ENCODE peak calls at places on chromosomes 1 and 21, in six cellular contexts. N, U, L, V, O and B are unnamed samples.

GRCh38 chr1:101738475-101738874 is 258.3 kb downstream of the OLFM3 start:
- DNase-seq in V (no peak), L (no peak), N (peak), U (no peak), O (peak), B (peak)

GRCh38 chr1:96931136-96931535 is 209.6 kb downstream of the PTBP2 start:
- DNase-seq in V (no peak), O (no peak), U (no peak), L (no peak), N (peak), B (no peak)

GRCh38 chr21:46599251-46599572 is 5.7 kb downstream of the S100B start:
- DNase-seq in U (no peak), O (peak), V (peak), N (peak), L (peak), B (peak)

GRCh38 chr1:29590583-29591555 is 354.5 kb downstream of the PTPRU start:
- DNase-seq in O (no peak), L (no peak), U (no peak), V (no peak), N (peak), B (no peak)

GRCh38 chr1:48777219-48777895 is 666 bp upstream of the BEND5 start:
- DNase-seq in N (no peak), L (no peak), O (no peak), V (no peak), U (no peak), B (no peak)

GRCh38 chr1:202297291-202297690 is 44.4 kb downstream of the UBE2T start:
- DNase-seq in N (no peak), O (no peak), V (no peak), U (no peak), L (no peak), B (no peak)

GRCh38 chr1:216600730-216601426 is 122.4 kb downstream of the ESRRG start:
- DNase-seq in N (peak), L (peak), V (peak), O (peak), U (peak), B (peak)

GRCh38 chr1:204377800-204378608 is 18.3 kb upstream of the PLEKHA6 start:
- DNase-seq in V (no peak), N (no peak), U (peak), O (no peak), L (peak), B (no peak)

GRCh38 chr1:204589409-204590038 is 73.3 kb downstream of the MDM4 start:
- DNase-seq in L (no peak), V (no peak), U (no peak), N (peak), O (no peak), B (peak)

GRCh38 chr1:3481836-3482589 is 27.5 kb downstream of the ARHGEF16 start:
- DNase-seq in L (peak), N (no peak), U (no peak), O (no peak), V (no peak), B (no peak)

GRCh38 chr21:37220981-37221664 is 46.0 kb downstream of the VPS26C start:
- DNase-seq in O (peak), V (peak), L (peak), N (peak), U (peak), B (peak)

GRCh38 chr1:228141082-228141870 is 1.2 kb downstream of the GUK1 start:
- DNase-seq in N (peak), U (peak), V (peak), O (peak), L (no peak), B (peak)

GRCh38 chr1:11997081-11997851 is 17.0 kb downstream of the MFN2 start:
- DNase-seq in O (no peak), V (no peak), L (no peak), N (no peak), U (no peak), B (no peak)

GRCh38 chr1:217471403-217471802 is 159.5 kb downstream of the GPATCH2 start:
- DNase-seq in O (no peak), N (no peak), V (no peak), U (no peak), L (no peak), B (no peak)

GRCh38 chr21:36104306-36105300 is 30.3 kb upstream of the CBR3 start:
- DNase-seq in N (peak), U (no peak), V (peak), O (peak), L (no peak), B (peak)

GRCh38 chr1:227395391-227396028 is 77.2 kb upstream of the CDC42BPA start:
- DNase-seq in O (peak), V (peak), N (no peak), U (no peak), L (no peak), B (no peak)

GRCh38 chr21:15592271-15592860 is 137.4 kb upstream of the USP25 start:
- DNase-seq in V (peak), L (peak), U (no peak), N (peak), O (peak), B (peak)

GRCh38 chr21:38831526-38832467 is 26.1 kb downstream of the ETS2 start:
- DNase-seq in U (no peak), V (peak), N (peak), L (peak), O (peak), B (peak)

GRCh38 chr1:241706967-241707366 is 54.9 kb downstream of the WDR64 start:
- DNase-seq in N (no peak), L (peak), U (no peak), O (no peak), V (no peak), B (no peak)

GRCh38 chr1:155307247-155307740 is 1.4 kb upstream of the FDPS start:
- DNase-seq in V (no peak), L (peak), N (peak), U (no peak), O (peak), B (peak)

GRCh38 chr21:42621828-42622199 is 31.6 kb upstream of the PDE9A start:
- DNase-seq in L (no peak), V (peak), U (no peak), N (no peak), O (no peak), B (no peak)

GRCh38 chr1:76336951-76337371 is 262.4 kb downstream of the ST6GALNAC3 start:
- DNase-seq in L (no peak), O (peak), V (peak), U (peak), N (peak), B (peak)

GRCh38 chr1:218636548-218636947 is 291.4 kb downstream of the TGFB2 start:
- DNase-seq in O (peak), L (no peak), N (no peak), V (no peak), U (no peak), B (peak)

GRCh38 chr1:10208537-10208936 is 1.8 kb upstream of the KIF1B start:
- DNase-seq in L (no peak), U (no peak), V (no peak), O (no peak), N (no peak), B (no peak)

GRCh38 chr1:48572632-48573258 is 100.7 kb upstream of the SPATA6 start:
- DNase-seq in L (peak), V (peak), N (peak), U (peak), O (peak), B (peak)

GRCh38 chr1:220879090-220879508 is at the start of gene HLX:
- DNase-seq in L (peak), V (peak), U (peak), O (peak), N (peak), B (peak)

GRCh38 chr1:12047120-12047876 is 15.8 kb upstream of the TNFRSF8 start:
- DNase-seq in O (no peak), U (no peak), L (no peak), V (peak), N (peak), B (no peak)

DNA sequence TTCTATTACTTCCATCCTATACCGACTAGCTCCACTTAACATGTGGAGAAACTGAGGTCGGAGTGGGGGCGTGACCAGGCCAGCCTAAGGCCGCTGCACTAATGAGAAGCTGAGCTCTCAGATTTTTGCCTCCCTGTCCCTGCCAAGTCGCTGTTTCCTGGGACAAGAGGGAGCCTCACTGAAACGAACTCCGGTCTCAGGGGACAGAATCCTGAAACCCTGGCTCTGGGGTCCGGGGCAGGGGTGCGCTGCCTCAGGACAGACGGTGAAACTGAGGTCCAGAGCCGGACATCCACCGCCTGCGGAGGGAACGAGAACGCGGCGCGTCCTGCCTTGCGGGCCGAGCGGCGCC is 219 bp upstream of the GPX7 start:
- DNase-seq in N (no peak), L (no peak), O (no peak), U (no peak), V (no peak), B (no peak)
- H3K4me3 ChIP-seq in N (no peak), L (no peak), O (peak), U (peak), V (peak), B (peak)

DNA sequence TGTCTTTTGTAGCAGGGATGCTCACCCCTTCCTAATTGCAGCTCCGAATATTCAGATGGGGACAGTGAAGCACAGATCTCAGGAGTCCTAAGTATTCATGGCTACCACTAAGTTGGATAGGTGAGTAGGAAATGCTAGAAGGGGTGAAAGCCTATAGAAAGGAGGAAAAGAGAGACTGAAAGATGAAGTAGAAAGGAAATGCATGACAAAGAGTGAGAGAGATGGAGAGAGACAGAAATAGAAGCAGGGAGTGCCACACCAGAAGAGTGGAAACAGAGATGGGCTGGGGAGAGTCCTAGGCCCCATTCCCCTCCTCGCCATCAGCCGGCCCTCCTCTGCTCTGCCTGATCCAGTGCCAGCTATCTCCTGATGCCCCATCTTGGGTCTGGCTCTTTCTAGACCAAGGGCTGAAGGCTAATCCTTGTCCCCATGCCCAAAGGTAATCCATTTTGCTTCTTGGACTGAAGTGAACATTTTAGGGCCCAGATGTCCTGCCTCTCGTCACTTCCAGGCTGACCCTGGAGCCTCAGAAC is 2.0 kb downstream of the PEA15 start:
- DNase-seq in N (no peak), O (no peak), V (no peak), L (no peak), U (no peak), B (no peak)
- H3K4me3 ChIP-seq in N (no peak), O (no peak), V (peak), L (no peak), U (no peak), B (no peak)

DNA sequence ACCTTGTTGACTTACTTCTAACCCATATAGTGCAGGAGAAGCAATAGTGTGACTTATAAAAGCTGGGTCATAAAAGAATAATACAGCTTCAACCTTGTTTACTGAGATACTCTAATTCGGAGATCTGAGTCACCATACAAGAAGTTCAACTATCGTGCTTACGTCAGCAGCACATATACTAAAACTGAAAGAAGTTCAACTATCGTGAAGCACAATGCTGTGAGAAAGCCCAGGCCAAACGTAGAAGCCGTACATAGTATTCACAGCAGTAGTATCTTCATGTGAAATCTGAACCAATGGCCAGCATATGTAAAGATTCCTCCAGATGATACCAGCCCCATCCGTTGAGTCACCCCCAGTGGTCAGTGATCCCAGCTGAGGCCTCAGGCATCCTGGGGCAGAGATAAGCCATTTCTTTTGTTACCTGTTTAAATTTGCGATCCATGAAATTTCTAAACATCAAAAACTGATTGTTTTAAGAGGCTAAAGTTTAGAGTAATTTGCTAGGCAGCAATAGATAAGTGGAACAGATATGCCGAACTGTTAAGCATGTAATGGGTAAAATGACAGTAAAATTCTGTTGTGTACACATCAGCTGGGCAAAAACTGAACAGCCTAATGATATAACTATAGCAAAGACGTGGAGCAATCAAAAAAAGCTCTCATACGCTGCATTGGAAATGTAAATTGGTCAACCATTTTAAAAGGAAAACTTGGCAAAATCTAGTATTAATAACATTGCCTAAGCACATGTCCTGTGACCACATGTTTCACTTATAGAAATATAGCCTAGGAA is 53.9 kb upstream of the SAMD13 start:
- DNase-seq in O (peak), N (peak), V (peak), U (no peak), L (peak), B (peak)
- H3K4me3 ChIP-seq in O (no peak), N (no peak), V (no peak), U (no peak), L (no peak), B (no peak)

DNA sequence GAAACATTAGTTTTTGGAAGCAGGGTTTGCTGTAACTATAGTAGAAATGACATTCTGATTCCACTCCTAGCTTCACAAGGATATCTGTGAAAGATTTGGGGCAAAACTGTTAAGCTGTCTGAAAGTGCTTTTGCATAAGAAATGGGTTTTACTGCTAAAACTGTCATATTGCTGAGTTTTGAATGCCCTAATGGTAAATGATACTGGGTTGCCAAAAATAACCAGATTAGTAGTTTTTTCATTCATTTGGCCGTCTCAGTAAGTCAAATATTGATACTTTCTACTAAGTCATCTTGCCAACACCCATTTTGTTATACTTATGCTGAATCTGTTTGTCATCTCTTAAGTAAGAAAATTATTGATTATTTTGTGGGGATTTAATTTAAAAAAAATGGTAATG is 399 bp upstream of the PTPRC start:
- DNase-seq in U (no peak), N (no peak), L (no peak), V (no peak), O (no peak), B (no peak)
- H3K4me3 ChIP-seq in U (no peak), N (no peak), L (no peak), V (no peak), O (no peak), B (no peak)

DNA sequence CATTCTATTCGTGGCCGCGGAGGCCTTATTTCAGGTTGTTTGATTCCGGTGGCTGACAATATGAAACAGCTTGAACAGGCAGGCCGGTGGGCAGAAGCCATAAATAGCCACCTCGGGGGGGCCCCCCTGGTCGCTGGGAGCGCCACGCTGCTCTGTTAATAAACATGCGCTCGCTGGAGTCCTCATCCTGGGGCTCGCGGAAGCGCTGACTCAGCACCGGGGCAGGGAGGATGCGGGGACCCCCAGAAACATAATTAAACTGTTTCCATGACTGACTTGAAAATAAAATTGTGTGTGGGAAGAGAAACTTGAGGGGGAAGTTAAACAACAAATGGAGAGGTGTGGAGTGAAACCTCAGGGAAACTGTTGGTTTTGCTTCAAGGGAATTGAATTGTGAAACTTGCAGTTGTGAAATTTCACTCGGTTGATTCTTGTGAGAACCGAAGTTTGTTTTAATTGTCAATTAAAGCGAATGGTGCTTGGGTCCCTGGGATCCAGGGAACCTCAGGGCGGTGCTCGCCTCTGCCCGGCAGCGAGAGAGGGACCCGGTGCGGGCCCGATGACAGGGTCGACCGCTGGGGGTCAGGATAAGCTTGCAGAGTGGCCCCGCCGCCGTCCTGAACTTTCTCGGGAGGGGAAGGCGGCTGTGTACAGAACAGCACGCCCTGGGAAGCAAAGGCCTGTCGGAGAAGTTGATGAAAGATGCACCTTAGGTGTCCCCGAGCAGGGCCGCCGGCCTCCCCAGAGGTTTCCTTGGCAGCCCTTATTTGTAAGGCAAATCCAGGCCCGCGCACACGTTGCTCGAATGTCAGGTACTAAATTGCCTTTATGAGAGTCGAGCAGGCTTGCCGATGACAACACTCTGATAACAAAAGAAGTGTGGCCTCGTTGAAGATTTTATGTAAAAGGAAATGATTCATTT is 176.9 kb upstream of the LMO4 start:
- DNase-seq in N (peak), O (peak), V (no peak), U (peak), L (no peak), B (peak)
- H3K4me3 ChIP-seq in N (peak), O (peak), V (no peak), U (peak), L (no peak), B (peak)

GRCh38 chr1:54742262-54742661 is 22.1 kb downstream of the PARS2 start:
- DNase-seq in V (no peak), O (no peak), L (no peak), U (no peak), N (peak), B (no peak)
- H3K4me3 ChIP-seq in V (no peak), O (no peak), L (no peak), U (no peak), N (no peak), B (no peak)

GRCh38 chr1:160667896-160668295 is 21.1 kb upstream of the SLAMF1 start:
- DNase-seq in U (no peak), L (no peak), N (no peak), O (no peak), V (no peak), B (no peak)

GRCh38 chr1:160665330-160666078 is 18.7 kb upstream of the SLAMF1 start:
- DNase-seq in U (peak), L (no peak), N (no peak), O (peak), V (no peak), B (peak)

GRCh38 chr1:160664573-160665051 is 17.8 kb upstream of the SLAMF1 start:
- DNase-seq in U (no peak), N (no peak), L (no peak), V (no peak), O (no peak), B (no peak)

GRCh38 chr1:160662888-160663287 is 16.0 kb upstream of the SLAMF1 start:
- DNase-seq in L (no peak), O (no peak), V (no peak), N (no peak), U (no peak), B (no peak)

GRCh38 chr1:160666079-160666442 is 19.2 kb upstream of the SLAMF1 start:
- DNase-seq in U (no peak), N (no peak), L (no peak), V (no peak), O (no peak), B (no peak)
- H3K4me3 ChIP-seq in U (no peak), N (no peak), L (no peak), V (no peak), O (no peak), B (no peak)

DNA sequence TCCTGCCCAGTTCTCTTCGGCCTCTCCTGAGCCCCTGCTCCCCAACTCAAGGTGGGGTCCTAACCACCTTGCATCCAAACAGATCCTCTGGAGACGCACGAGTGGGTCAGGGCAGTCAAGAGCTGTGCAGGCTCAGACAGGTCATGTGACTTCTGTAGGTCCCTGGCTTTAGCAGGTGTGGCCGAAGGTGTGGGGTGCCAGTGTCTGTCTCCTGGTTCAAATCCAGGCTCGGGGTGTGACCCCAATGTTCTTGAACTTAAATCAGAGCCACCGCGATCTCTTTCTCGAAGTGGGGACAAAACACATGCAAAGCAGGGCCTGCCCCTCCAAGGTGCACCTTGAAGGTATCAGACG is 27.4 kb upstream of the ECE1 start:
- DNase-seq in O (no peak), U (no peak), L (no peak), N (no peak), V (no peak), B (no peak)
- H3K4me3 ChIP-seq in O (no peak), U (no peak), L (no peak), N (no peak), V (no peak), B (no peak)

GRCh38 chr1:150976879-150977694 is 2.5 kb upstream of the CERS2 start:
- DNase-seq in U (peak), V (no peak), O (peak), N (no peak), L (peak), B (no peak)
- H3K4me3 ChIP-seq in U (no peak), V (no peak), O (no peak), N (no peak), L (peak), B (no peak)

GRCh38 chr1:180236698-180237509 is 6.8 kb downstream of the LHX4 start:
- DNase-seq in V (no peak), L (no peak), O (no peak), N (no peak), U (no peak), B (no peak)
- H3K4me3 ChIP-seq in V (no peak), L (no peak), O (no peak), N (no peak), U (no peak), B (no peak)